ENCODE peak calls at places on chromosomes 2 and 18, in six cellular contexts. B is HCT116; L is transverse colon; X is uterus; O is pancreas; G is CD4-positive, CD25-positive, alpha-beta regulatory T cell. V is an unnamed sample. For H3K4me1, the result is how much of the 10 kb centered on the place peaks cover.

GRCh38 chr18:32427084-32427933 is 43.4 kb downstream of the GAREM1 start:
- DNase-seq in B (no peak), L (no peak), X (no peak), O (no peak), G (no peak), V (no peak)

GRCh38 chr2:218872645-218873358 is 7.8 kb upstream of the WNT10A start:
- DNase-seq in B (no peak), L (no peak), X (no peak), O (no peak), G (no peak), V (no peak)

GRCh38 chr2:169609264-169609663 is 25.1 kb downstream of the PPIG start:
- DNase-seq in B (no peak), L (no peak), X (no peak), O (no peak), G (no peak), V (no peak)

GRCh38 chr2:136247204-136247990 is 129.4 kb upstream of the CXCR4 start:
- DNase-seq in B (no peak), L (no peak), X (no peak), O (no peak), G (no peak), V (peak)

GRCh38 chr2:238434846-238435751 is 8.4 kb downstream of the ASB1 start:
- DNase-seq in B (no peak), L (no peak), X (no peak), O (no peak), G (no peak), V (no peak)

GRCh38 chr18:24346254-24346653 is 51.4 kb downstream of the OSBPL1A start:
- DNase-seq in B (no peak), L (no peak), X (no peak), O (no peak), G (no peak), V (no peak)

GRCh38 chr2:96608459-96609455 is 29.4 kb downstream of the KANSL3 start:
- DNase-seq in B (no peak), L (no peak), X (no peak), O (no peak), G (no peak), V (no peak)

GRCh38 chr2:157557770-157558169 is 70.9 kb downstream of the ACVR1C start:
- DNase-seq in B (no peak), L (no peak), X (no peak), O (no peak), G (no peak), V (no peak)

GRCh38 chr2:190674966-190675650 is 26.2 kb downstream of the NAB1 start:
- DNase-seq in B (no peak), L (no peak), X (no peak), O (no peak), G (no peak), V (no peak)

GRCh38 chr2:21372654-21373053 is 248.9 kb downstream of the TDRD15 start:
- DNase-seq in B (no peak), L (no peak), X (no peak), O (no peak), G (no peak), V (no peak)

GRCh38 chr2:171516793-171517192 is 5.5 kb upstream of the CYBRD1 start:
- DNase-seq in B (no peak), L (no peak), X (no peak), O (no peak), G (no peak), V (no peak)

GRCh38 chr18:22347624-22348511 is 69.8 kb downstream of the CTAGE1 start:
- DNase-seq in B (no peak), L (peak), X (peak), O (no peak), G (peak), V (no peak)

GRCh38 chr2:170190172-170190571 is 12.2 kb downstream of the MYO3B start:
- DNase-seq in B (no peak), L (no peak), X (no peak), O (no peak), G (no peak), V (no peak)

GRCh38 chr2:15912203-15912602 is 28.1 kb upstream of the MYCN start:
- DNase-seq in B (no peak), L (peak), X (peak), O (no peak), G (no peak), V (no peak)
- H3K4me1 ChIP-seq in B (under half), L (under half), X (under half), O (under half), G (under half), V (under half)

GRCh38 chr2:152420923-152421322 is 85.9 kb downstream of the FMNL2 start:
- DNase-seq in B (no peak), L (no peak), X (no peak), O (no peak), G (no peak), V (no peak)

GRCh38 chr2:152419944-152420813 is 85.2 kb downstream of the FMNL2 start:
- DNase-seq in B (no peak), L (no peak), X (no peak), O (no peak), G (no peak), V (no peak)

GRCh38 chr2:152421521-152422367 is 86.8 kb downstream of the FMNL2 start:
- DNase-seq in B (peak), L (peak), X (peak), O (peak), G (no peak), V (peak)

GRCh38 chr2:152415811-152416210 is 80.8 kb downstream of the FMNL2 start:
- DNase-seq in B (no peak), L (no peak), X (no peak), O (no peak), G (no peak), V (no peak)

DNA sequence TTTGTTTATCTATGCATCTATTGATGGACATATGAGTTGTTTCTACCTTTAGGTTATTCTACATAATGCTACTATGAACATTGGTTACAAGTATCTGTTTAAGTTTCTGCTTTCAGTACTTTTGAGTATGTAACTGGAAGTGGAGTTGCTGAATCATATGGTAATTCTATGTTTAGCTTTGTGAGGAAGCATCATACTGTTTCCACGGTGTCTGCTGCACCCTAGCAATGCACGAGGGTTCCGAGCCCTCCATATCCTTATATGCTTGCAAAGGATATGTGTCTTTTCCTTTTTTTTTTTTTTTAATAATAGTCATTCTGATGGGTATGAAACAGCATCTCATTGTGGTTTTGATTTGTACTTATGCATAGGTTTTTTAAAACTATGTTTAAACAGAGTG is 83.7 kb downstream of the FMNL2 start:
- DNase-seq in B (no peak), L (no peak), X (no peak), O (no peak), G (no peak), V (no peak)
- H3K4me1 ChIP-seq in B (under half), L (under half), X (under half), O (under half), G (under half), V (under half)

DNA sequence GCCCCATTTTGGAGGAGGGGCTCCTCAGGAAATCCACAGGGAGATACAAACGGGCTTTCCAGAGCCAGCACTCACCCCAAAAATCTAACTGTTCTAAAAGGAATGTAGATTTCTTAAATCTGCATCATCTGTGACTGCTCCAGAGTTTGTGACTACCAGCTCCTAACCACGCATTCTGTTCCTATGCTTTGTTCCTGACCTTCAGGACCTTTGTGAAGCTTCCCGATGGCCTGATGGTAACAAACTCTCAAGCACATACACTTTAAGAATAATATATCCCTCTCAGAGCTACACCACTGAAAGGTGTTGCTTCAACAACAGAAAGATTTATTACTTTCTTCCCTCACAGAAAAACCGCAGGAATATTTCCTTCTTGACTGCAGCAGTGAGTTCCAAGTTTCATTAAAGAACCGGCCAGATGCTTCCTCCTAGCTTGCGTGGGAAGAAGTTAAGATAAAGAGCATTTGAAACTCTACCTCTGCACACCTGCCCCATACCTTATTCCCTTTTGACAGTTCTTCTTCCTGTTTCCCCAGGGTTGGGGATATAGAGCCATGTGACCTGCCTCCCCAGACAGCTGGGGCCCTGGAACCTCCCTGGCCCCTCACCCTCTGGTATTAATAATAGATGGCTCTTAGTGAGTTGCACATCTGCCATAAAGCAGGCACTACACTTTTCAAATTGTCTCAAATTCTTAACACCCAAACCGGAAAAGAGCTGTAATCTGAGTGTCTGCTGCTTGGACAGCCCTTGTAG is 40.2 kb upstream of the EML4 start:
- DNase-seq in B (no peak), L (no peak), X (no peak), O (no peak), G (no peak), V (no peak)
- H3K4me1 ChIP-seq in B (under half), L (under half), X (under half), O (under half), G (half or more), V (under half)

GRCh38 chr2:55017880-55018279 is 32.4 kb downstream of the RTN4 start:
- DNase-seq in B (no peak), L (no peak), X (no peak), O (no peak), G (no peak), V (no peak)
- H3K4me1 ChIP-seq in B (half or more), L (under half), X (under half), O (under half), G (under half), V (under half)

GRCh38 chr2:65064728-65065552 is 8.7 kb downstream of the CEP68 start:
- DNase-seq in B (no peak), L (peak), X (peak), O (peak), G (peak), V (peak)

GRCh38 chr2:65061146-65061909 is 5.1 kb downstream of the CEP68 start:
- DNase-seq in B (no peak), L (no peak), X (no peak), O (peak), G (no peak), V (no peak)

GRCh38 chr2:65061910-65062339 is 5.7 kb downstream of the CEP68 start:
- DNase-seq in B (no peak), L (no peak), X (no peak), O (peak), G (no peak), V (no peak)

GRCh38 chr2:65063426-65063825 is 7.2 kb downstream of the CEP68 start:
- DNase-seq in B (no peak), L (no peak), X (no peak), O (no peak), G (no peak), V (no peak)

DNA sequence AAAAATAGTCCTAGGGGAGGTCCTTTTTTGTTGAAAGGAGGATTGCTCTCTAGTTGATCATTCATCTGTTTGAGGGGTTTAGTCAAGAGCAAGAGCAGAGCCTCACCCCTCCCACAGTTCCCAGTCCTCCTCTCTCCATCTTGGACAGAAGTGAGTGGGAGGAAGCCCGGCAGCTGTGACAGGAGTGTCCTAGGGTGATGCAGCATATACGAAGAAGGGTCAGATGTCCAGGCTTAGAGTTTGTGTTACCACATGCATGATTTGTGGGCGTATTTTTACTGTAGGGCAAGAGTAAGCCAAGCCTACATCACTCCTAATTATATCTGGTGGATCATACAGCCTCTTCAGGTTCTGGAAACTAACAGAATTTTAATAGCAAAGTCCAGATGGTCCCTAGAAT is 6.6 kb downstream of the CEP68 start:
- DNase-seq in B (no peak), L (no peak), X (no peak), O (no peak), G (no peak), V (peak)
- H3K4me1 ChIP-seq in B (under half), L (under half), X (under half), O (half or more), G (under half), V (under half)

GRCh38 chr18:3661121-3661520 is 211.1 kb downstream of the TGIF1 start:
- DNase-seq in B (no peak), L (no peak), X (no peak), O (peak), G (no peak), V (no peak)
- H3K4me1 ChIP-seq in B (half or more), L (under half), X (under half), O (under half), G (under half), V (under half)

DNA sequence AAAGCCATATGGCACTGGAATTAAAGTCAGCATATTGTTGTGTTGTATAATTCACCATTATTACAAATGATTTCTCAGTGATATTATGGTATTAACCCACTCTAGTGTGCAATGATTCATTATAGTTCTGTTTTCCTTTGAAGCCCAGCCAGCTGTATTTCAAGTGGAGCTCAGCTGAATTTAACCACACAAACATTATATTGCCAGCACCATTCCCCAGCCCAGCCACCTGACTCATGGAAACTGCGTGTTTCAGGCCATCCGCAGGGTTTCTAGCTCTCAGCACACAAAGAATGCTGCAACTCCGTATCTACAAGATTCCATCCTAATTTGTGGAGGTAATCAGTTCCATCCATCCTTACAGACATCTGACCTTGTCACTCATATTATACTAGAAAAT is 166.8 kb upstream of the CHAC2 start:
- DNase-seq in B (no peak), L (no peak), X (no peak), O (no peak), G (no peak), V (no peak)
- H3K4me1 ChIP-seq in B (under half), L (under half), X (under half), O (under half), G (under half), V (under half)

GRCh38 chr18:3264362-3264761 is 2.4 kb downstream of the MYL12B start:
- DNase-seq in B (no peak), L (peak), X (no peak), O (no peak), G (no peak), V (no peak)

GRCh38 chr18:3262234-3263171 is 570 bp downstream of the MYL12B start:
- DNase-seq in B (no peak), L (no peak), X (no peak), O (no peak), G (peak), V (no peak)

GRCh38 chr18:3261393-3262233 is at the start of gene MYL12B:
- DNase-seq in B (peak), L (peak), X (peak), O (peak), G (peak), V (peak)

GRCh38 chr18:3257627-3258120 is 4.3 kb upstream of the MYL12B start:
- DNase-seq in B (no peak), L (no peak), X (no peak), O (no peak), G (no peak), V (no peak)

GRCh38 chr18:3261035-3261392 is 919 bp upstream of the MYL12B start:
- DNase-seq in B (no peak), L (no peak), X (no peak), O (no peak), G (no peak), V (no peak)
- H3K4me1 ChIP-seq in B (under half), L (under half), X (under half), O (half or more), G (half or more), V (half or more)

V was measured in tibial artery.